ENCODE peak calls at places on chromosomes 5 and 9, in six cellular contexts. S, H, G, W, P and Z are unnamed samples.

GRCh38 chr9:20419552-20419951 is 202.7 kb downstream of the MLLT3 start:
- DNase-seq in S (peak; percentile 3), H (no peak), G (no peak), W (no peak), P (no peak), Z (no peak)

GRCh38 chr5:39202594-39203290 is 16.6 kb downstream of the FYB1 start:
- DNase-seq in S (no peak), H (no peak), G (no peak), W (no peak), P (no peak), Z (no peak)

GRCh38 chr9:126002476-126003350 is 255.5 kb downstream of the PBX3 start:
- DNase-seq in S (no peak), H (no peak), G (no peak), W (no peak), P (no peak), Z (no peak)

GRCh38 chr5:78972654-78973428 is 12.3 kb downstream of the ARSB start:
- DNase-seq in S (peak; percentile 84), H (peak; percentile 74), G (no peak), W (no peak), P (peak; percentile 10), Z (no peak)

GRCh38 chr9:105064248-105065118 is 136.5 kb upstream of the ABCA1 start:
- DNase-seq in S (peak; percentile 97), H (peak; percentile 78), G (peak; percentile 86), W (peak; percentile 56), P (peak; percentile 97), Z (peak; percentile 86)

GRCh38 chr5:32443145-32443540 is 1.4 kb downstream of the ZFR start:
- DNase-seq in S (no peak), H (no peak), G (no peak), W (no peak), P (peak; percentile 7), Z (peak; percentile 3)

GRCh38 chr5:125137535-125137934 is 391.1 kb upstream of the ZNF608 start:
- DNase-seq in S (no peak), H (no peak), G (no peak), W (no peak), P (no peak), Z (peak; percentile 85)

GRCh38 chr5:171601266-171601881 is 181.9 kb downstream of the FGF18 start:
- DNase-seq in S (no peak), H (no peak), G (no peak), W (no peak), P (no peak), Z (no peak)

GRCh38 chr5:128036961-128037360 is 46.6 kb upstream of the SLC12A2 start:
- DNase-seq in S (peak; percentile 68), H (no peak), G (no peak), W (no peak), P (no peak), Z (peak; percentile 13)

GRCh38 chr5:111603446-111603827 is 91.1 kb upstream of the STARD4 start:
- DNase-seq in S (peak; percentile 76), H (no peak), G (no peak), W (peak; percentile 23), P (peak; percentile 40), Z (peak; percentile 99)

GRCh38 chr5:167987490-167988270 is 303.8 kb upstream of the WWC1 start:
- DNase-seq in S (no peak), H (no peak), G (no peak), W (no peak), P (no peak), Z (no peak)

GRCh38 chr5:164076571-164076970 is 571.2 kb downstream of the MAT2B start:
- DNase-seq in S (no peak), H (no peak), G (no peak), W (no peak), P (no peak), Z (no peak)

GRCh38 chr9:129482521-129483466 is 138.1 kb downstream of the C9orf50 start:
- DNase-seq in S (peak; percentile 94), H (no peak), G (peak; percentile 87), W (peak; percentile 91), P (peak; percentile 78), Z (no peak)

GRCh38 chr9:113523421-113524141 is 60.1 kb downstream of the RGS3 start:
- DNase-seq in S (no peak), H (no peak), G (no peak), W (no peak), P (peak; percentile 25), Z (no peak)

GRCh38 chr5:143217804-143218160 is 185.7 kb downstream of the NR3C1 start:
- DNase-seq in S (no peak), H (no peak), G (no peak), W (no peak), P (no peak), Z (no peak)

GRCh38 chr5:36878421-36879088 is 2.0 kb downstream of the NIPBL start:
- DNase-seq in S (peak; percentile 67), H (no peak), G (no peak), W (peak; percentile 84), P (no peak), Z (no peak)

GRCh38 chr5:95946451-95946850 is 15.2 kb downstream of the ELL2 start:
- DNase-seq in S (no peak), H (no peak), G (no peak), W (no peak), P (no peak), Z (no peak)

GRCh38 chr9:112137066-112137465 is 38.0 kb downstream of the SUSD1 start:
- DNase-seq in S (no peak), H (no peak), G (no peak), W (no peak), P (no peak), Z (no peak)

GRCh38 chr5:171355302-171355724 is 32.3 kb upstream of the NPM1 start:
- DNase-seq in S (no peak), H (no peak), G (no peak), W (no peak), P (no peak), Z (no peak)

GRCh38 chr5:32687167-32687831 is 23.8 kb upstream of the NPR3 start:
- DNase-seq in S (peak; percentile 74), H (no peak), G (peak; percentile 39), W (no peak), P (no peak), Z (peak; percentile 62)

GRCh38 chr5:77180167-77181081 is 30.1 kb upstream of the PDE8B start:
- DNase-seq in S (no peak), H (no peak), G (no peak), W (peak; percentile 28), P (no peak), Z (no peak)

GRCh38 chr5:385321-385720 is 57.7 kb upstream of the EXOC3 start:
- DNase-seq in S (no peak), H (no peak), G (no peak), W (no peak), P (no peak), Z (no peak)
- TF ChIP-seq CTCF in S (no peak), H (no peak), G (no peak), W (no peak), P (no peak), Z (no peak)

GRCh38 chr5:25964009-25964372 is 1074.4 kb downstream of the CDH9 start:
- DNase-seq in S (no peak), H (no peak), G (no peak), W (no peak), P (no peak), Z (no peak)
- H3K4me3 ChIP-seq in S (no peak overlapping the region), H (no peak overlapping the region), G (peak overlapping the region; percentile 23), W (no peak overlapping the region), P (no peak overlapping the region), Z (no peak overlapping the region)

GRCh38 chr5:82295144-82295543 is 17.0 kb upstream of the RPS23 start:
- DNase-seq in S (no peak), H (no peak), G (no peak), W (no peak), P (no peak), Z (no peak)

GRCh38 chr5:82295959-82296557 is 17.9 kb upstream of the RPS23 start:
- DNase-seq in S (no peak), H (no peak), G (no peak), W (no peak), P (no peak), Z (no peak)

GRCh38 chr5:82297711-82298110 is 19.6 kb upstream of the RPS23 start:
- DNase-seq in S (no peak), H (no peak), G (no peak), W (peak; percentile 78), P (no peak), Z (no peak)

GRCh38 chr5:82298668-82299067 is 20.5 kb upstream of the RPS23 start:
- DNase-seq in S (no peak), H (no peak), G (no peak), W (no peak), P (no peak), Z (no peak)

DNA sequence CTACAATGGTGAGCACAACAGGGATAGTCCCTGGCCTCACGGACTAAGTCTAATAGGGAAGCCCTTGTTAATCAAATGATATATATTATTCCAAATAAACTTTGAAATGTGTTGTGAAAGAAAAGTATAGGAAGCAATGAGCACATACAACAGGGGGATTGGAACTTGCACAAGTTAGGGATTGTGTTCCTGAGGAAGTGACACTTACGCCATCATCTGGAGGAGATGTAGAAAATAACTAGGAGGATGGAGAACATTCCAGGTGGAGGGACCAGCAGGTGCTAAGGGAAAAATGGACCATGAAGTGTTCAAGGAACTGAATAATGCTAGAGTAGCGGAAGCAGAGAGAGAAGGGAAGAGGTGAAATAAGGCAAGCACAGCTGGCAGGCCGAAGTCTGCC is 18.8 kb upstream of the RPS23 start:
- DNase-seq in S (no peak), H (no peak), G (no peak), W (no peak), P (no peak), Z (no peak)
- TF ChIP-seq CTCF in S (no peak), H (no peak), G (no peak), W (no peak), P (no peak), Z (no peak)

GRCh38 chr5:149412783-149413476 is 33.8 kb upstream of the IL17B start:
- DNase-seq in S (no peak), H (no peak), G (no peak), W (no peak), P (no peak), Z (no peak)

GRCh38 chr5:149411738-149412519 is 32.8 kb upstream of the IL17B start:
- DNase-seq in S (no peak), H (no peak), G (peak; percentile 19), W (no peak), P (no peak), Z (no peak)

GRCh38 chr5:149414405-149415244 is 35.5 kb upstream of the IL17B start:
- DNase-seq in S (peak; percentile 89), H (no peak), G (no peak), W (no peak), P (peak; percentile 87), Z (no peak)

GRCh38 chr5:149415245-149415967 is 36.3 kb upstream of the IL17B start:
- DNase-seq in S (no peak), H (no peak), G (no peak), W (no peak), P (no peak), Z (no peak)

DNA sequence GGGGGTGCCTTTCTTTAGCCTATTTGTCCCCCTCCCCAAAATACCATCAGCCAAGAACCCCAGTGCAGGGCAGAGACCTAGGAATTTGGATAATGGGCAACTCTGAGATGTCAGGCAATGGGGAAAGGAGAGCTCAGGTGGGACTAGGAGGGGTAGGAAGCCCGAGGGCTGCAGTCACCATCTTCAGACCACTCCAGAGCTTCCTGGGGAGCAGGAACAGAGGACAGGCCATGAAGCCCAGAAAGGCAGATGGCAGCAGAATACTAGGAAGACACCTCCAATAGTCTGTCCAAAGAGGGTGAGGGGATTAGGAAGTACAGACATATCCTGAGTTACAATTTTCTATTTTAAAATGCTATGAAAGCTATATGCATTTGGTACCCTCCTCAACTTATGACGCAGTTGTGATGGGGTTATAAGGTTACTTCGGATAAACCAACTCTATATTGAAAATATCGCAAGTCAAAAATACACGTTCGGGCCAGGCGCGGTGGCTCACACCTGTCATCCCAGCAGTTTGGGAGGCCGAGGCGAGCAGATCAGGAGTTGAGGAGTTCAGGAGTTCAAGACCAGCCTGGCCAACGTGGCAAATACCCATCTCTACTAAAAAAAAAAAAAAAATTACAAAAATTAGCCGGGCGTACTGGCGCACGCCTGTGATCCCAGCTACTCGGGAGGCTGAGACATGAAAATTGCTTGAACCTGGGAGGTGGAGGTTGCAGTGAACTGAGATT is 34.6 kb upstream of the IL17B start:
- DNase-seq in S (no peak), H (no peak), G (no peak), W (no peak), P (no peak), Z (no peak)
- H3K4me3 ChIP-seq in S (no peak overlapping the region), H (no peak overlapping the region), G (peak overlapping the region; percentile 42), W (no peak overlapping the region), P (no peak overlapping the region), Z (no peak overlapping the region)